ENCODE peak calls at places on chromosome 14, in four cellular contexts. One of them, this sample, is unnamed.

GRCh38 chr14:75247286-75247922 is 31.2 kb upstream of the FOS start:
- DNase-seq in pancreas: no peak
- DNase-seq in WERI-Rb-1: no peak
- DNase-seq in fibroblast of lung: no peak
- DNase-seq in this sample: no peak

GRCh38 chr14:101503431-101504095 is 57.7 kb upstream of the DIO3 start:
- DNase-seq in WERI-Rb-1: no peak
- DNase-seq in pancreas: peak; percentile 7
- DNase-seq in fibroblast of lung: no peak
- DNase-seq in this sample: no peak

GRCh38 chr14:54699087-54699530 is 132.2 kb downstream of the SAMD4A start:
- DNase-seq in pancreas: no peak
- DNase-seq in fibroblast of lung: peak; percentile 68
- DNase-seq in WERI-Rb-1: peak; percentile 64
- DNase-seq in this sample: no peak

GRCh38 chr14:22846811-22847307 is 10.5 kb downstream of the MMP14 start:
- DNase-seq in WERI-Rb-1: no peak
- DNase-seq in fibroblast of lung: no peak
- DNase-seq in pancreas: no peak
- DNase-seq in this sample: no peak

GRCh38 chr14:100850841-100851585 is 25.1 kb downstream of the MEG3 start:
- DNase-seq in pancreas: peak; percentile 76
- DNase-seq in fibroblast of lung: no peak
- DNase-seq in WERI-Rb-1: peak; percentile 64
- DNase-seq in this sample: peak; percentile 71

GRCh38 chr14:78162202-78162601 is 8.0 kb upstream of the NRXN3 start:
- DNase-seq in WERI-Rb-1: no peak
- DNase-seq in fibroblast of lung: peak; percentile 68
- DNase-seq in pancreas: no peak
- DNase-seq in this sample: no peak

GRCh38 chr14:70563869-70564268 is 29.1 kb upstream of the ADAM20 start:
- DNase-seq in WERI-Rb-1: no peak
- DNase-seq in fibroblast of lung: no peak
- DNase-seq in pancreas: no peak
- DNase-seq in this sample: no peak

GRCh38 chr14:55133416-55133815 is 4.4 kb downstream of the LGALS3 start:
- DNase-seq in pancreas: no peak
- DNase-seq in WERI-Rb-1: no peak
- DNase-seq in fibroblast of lung: peak; percentile 48
- DNase-seq in this sample: no peak

GRCh38 chr14:31420013-31420318 is 384 bp downstream of the HEATR5A start:
- DNase-seq in WERI-Rb-1: peak; percentile 61
- DNase-seq in fibroblast of lung: no peak
- DNase-seq in pancreas: peak; percentile 81
- DNase-seq in this sample: peak; percentile 30

GRCh38 chr14:58873228-58873953 is 235.6 kb downstream of the DACT1 start:
- DNase-seq in WERI-Rb-1: no peak
- DNase-seq in fibroblast of lung: no peak
- DNase-seq in pancreas: peak; percentile 17
- DNase-seq in this sample: no peak

GRCh38 chr14:101761881-101762529 is 496 bp downstream of the PPP2R5C start:
- DNase-seq in pancreas: peak; percentile 44
- DNase-seq in WERI-Rb-1: peak; percentile 16
- DNase-seq in fibroblast of lung: peak; percentile 2
- DNase-seq in this sample: peak; percentile 41

GRCh38 chr14:80419339-80419738 is 208.0 kb upstream of the DIO2 start:
- DNase-seq in WERI-Rb-1: no peak
- DNase-seq in pancreas: no peak
- DNase-seq in fibroblast of lung: peak; percentile 65
- DNase-seq in this sample: no peak

GRCh38 chr14:55638665-55639064 is 58.7 kb downstream of the KTN1 start:
- DNase-seq in WERI-Rb-1: no peak
- DNase-seq in pancreas: no peak
- DNase-seq in fibroblast of lung: no peak
- DNase-seq in this sample: no peak

GRCh38 chr14:52220924-52221802 is 46.3 kb upstream of the PTGDR start:
- DNase-seq in WERI-Rb-1: no peak
- DNase-seq in fibroblast of lung: no peak
- DNase-seq in pancreas: no peak
- DNase-seq in this sample: no peak

GRCh38 chr14:50335989-50336391 is 23.9 kb downstream of the DMAC2L start:
- DNase-seq in pancreas: no peak
- DNase-seq in fibroblast of lung: peak; percentile 34
- DNase-seq in WERI-Rb-1: peak; percentile 78
- DNase-seq in this sample: peak; percentile 82

GRCh38 chr14:54348001-54348611 is 48.7 kb upstream of the CDKN3 start:
- DNase-seq in fibroblast of lung: no peak
- DNase-seq in WERI-Rb-1: peak; percentile 15
- DNase-seq in pancreas: no peak
- DNase-seq in this sample: peak; percentile 26

GRCh38 chr14:73943083-73943482 is 6.8 kb downstream of the FAM161B start:
- DNase-seq in fibroblast of lung: peak; percentile 11
- DNase-seq in pancreas: no peak
- DNase-seq in WERI-Rb-1: no peak
- DNase-seq in this sample: no peak

GRCh38 chr14:100025111-100025510 is 40.1 kb upstream of the EVL start:
- DNase-seq in pancreas: no peak
- DNase-seq in WERI-Rb-1: peak; percentile 64
- DNase-seq in fibroblast of lung: peak; percentile 26
- DNase-seq in this sample: peak; percentile 84

GRCh38 chr14:22607291-22607690 is 9.2 kb downstream of the ABHD4 start:
- DNase-seq in WERI-Rb-1: no peak
- DNase-seq in pancreas: no peak
- DNase-seq in fibroblast of lung: peak; percentile 30
- DNase-seq in this sample: no peak

GRCh38 chr14:96083667-96084320 is 44.6 kb downstream of the C14orf132 start:
- DNase-seq in pancreas: peak; percentile 57
- DNase-seq in fibroblast of lung: no peak
- DNase-seq in WERI-Rb-1: no peak
- DNase-seq in this sample: no peak

GRCh38 chr14:58774531-58774930 is 136.8 kb downstream of the DACT1 start:
- DNase-seq in WERI-Rb-1: no peak
- DNase-seq in fibroblast of lung: no peak
- DNase-seq in pancreas: no peak
- DNase-seq in this sample: no peak

GRCh38 chr14:99654235-99655000 is 9.5 kb downstream of the HHIPL1 start:
- DNase-seq in fibroblast of lung: peak; percentile 82
- DNase-seq in WERI-Rb-1: peak; percentile 84
- DNase-seq in pancreas: peak; percentile 66
- DNase-seq in this sample: no peak

GRCh38 chr14:103770500-103770899 is 54.9 kb downstream of the ZFYVE21 start:
- DNase-seq in fibroblast of lung: no peak
- DNase-seq in WERI-Rb-1: no peak
- DNase-seq in pancreas: no peak
- DNase-seq in this sample: no peak

GRCh38 chr14:68563256-68564131 is 229.4 kb downstream of the ZFP36L1 start:
- DNase-seq in WERI-Rb-1: no peak
- DNase-seq in pancreas: peak; percentile 46
- DNase-seq in fibroblast of lung: peak; percentile 82
- DNase-seq in this sample: no peak

GRCh38 chr14:21626491-21627230 is 8.1 kb downstream of the OR10G2 start:
- DNase-seq in WERI-Rb-1: no peak
- DNase-seq in pancreas: no peak
- DNase-seq in fibroblast of lung: no peak
- DNase-seq in this sample: no peak

GRCh38 chr14:56585461-56586084 is 6.0 kb downstream of the TMEM260 start:
- DNase-seq in WERI-Rb-1: no peak
- DNase-seq in pancreas: no peak
- DNase-seq in fibroblast of lung: peak; percentile 44
- DNase-seq in this sample: no peak

GRCh38 chr14:99884834-99885648 is 91.8 kb downstream of the EML1 start:
- DNase-seq in WERI-Rb-1: no peak
- DNase-seq in pancreas: no peak
- DNase-seq in fibroblast of lung: peak; percentile 59
- DNase-seq in this sample: peak; percentile 46

GRCh38 chr14:28704153-28704552 is 62.4 kb upstream of the FOXG1 start:
- DNase-seq in fibroblast of lung: peak; percentile 57
- DNase-seq in WERI-Rb-1: no peak
- DNase-seq in pancreas: no peak
- DNase-seq in this sample: no peak

GRCh38 chr14:100533647-100534485 is 53.4 kb downstream of the BEGAIN start:
- DNase-seq in WERI-Rb-1: peak; percentile 2
- DNase-seq in fibroblast of lung: peak; percentile 51
- DNase-seq in pancreas: peak; percentile 78
- DNase-seq in this sample: peak; percentile 58

GRCh38 chr14:41785696-41786095 is 179.0 kb downstream of the LRFN5 start:
- DNase-seq in WERI-Rb-1: peak; percentile 6
- DNase-seq in fibroblast of lung: no peak
- DNase-seq in pancreas: no peak
- DNase-seq in this sample: no peak

GRCh38 chr14:50335389-50335788 is 23.3 kb downstream of the DMAC2L start:
- DNase-seq in WERI-Rb-1: peak; percentile 70
- DNase-seq in pancreas: peak; percentile 68
- DNase-seq in fibroblast of lung: peak; percentile 69
- DNase-seq in this sample: peak; percentile 61

GRCh38 chr14:94571395-94571794 is 9.8 kb upstream of the SERPINA5 start:
- DNase-seq in WERI-Rb-1: no peak
- DNase-seq in fibroblast of lung: peak; percentile 15
- DNase-seq in pancreas: no peak
- DNase-seq in this sample: no peak

GRCh38 chr14:68471029-68471963 is 321.6 kb downstream of the ZFP36L1 start:
- DNase-seq in WERI-Rb-1: no peak
- DNase-seq in fibroblast of lung: no peak
- DNase-seq in pancreas: peak; percentile 72
- DNase-seq in this sample: no peak

GRCh38 chr14:74591394-74591793 is 20.6 kb downstream of the LTBP2 start:
- DNase-seq in fibroblast of lung: no peak
- DNase-seq in WERI-Rb-1: no peak
- DNase-seq in pancreas: no peak
- DNase-seq in this sample: no peak

GRCh38 chr14:75752907-75753594 is 92.0 kb downstream of the TTLL5 start:
- DNase-seq in pancreas: no peak
- DNase-seq in fibroblast of lung: peak; percentile 45
- DNase-seq in WERI-Rb-1: no peak
- DNase-seq in this sample: no peak

GRCh38 chr14:69700609-69701008 is 66.3 kb upstream of the SRSF5 start:
- DNase-seq in WERI-Rb-1: no peak
- DNase-seq in pancreas: no peak
- DNase-seq in fibroblast of lung: no peak
- DNase-seq in this sample: no peak

GRCh38 chr14:24144451-24144850 is 2.0 kb downstream of the PSME2 start:
- DNase-seq in WERI-Rb-1: no peak
- DNase-seq in pancreas: no peak
- DNase-seq in fibroblast of lung: no peak
- DNase-seq in this sample: no peak

GRCh38 chr14:24139272-24139934 is 2.0 kb downstream of the EMC9 start:
- DNase-seq in pancreas: no peak
- DNase-seq in WERI-Rb-1: peak; percentile 35
- DNase-seq in fibroblast of lung: no peak
- DNase-seq in this sample: no peak

GRCh38 chr14:24143511-24143910 is 2.1 kb upstream of the EMC9 start:
- DNase-seq in fibroblast of lung: peak; percentile 9
- DNase-seq in pancreas: no peak
- DNase-seq in WERI-Rb-1: no peak
- DNase-seq in this sample: no peak

GRCh38 chr14:24138396-24139271 is 2.6 kb downstream of the PSME1 start:
- DNase-seq in WERI-Rb-1: peak; percentile 50
- DNase-seq in fibroblast of lung: no peak
- DNase-seq in pancreas: no peak
- DNase-seq in this sample: no peak

DNA sequence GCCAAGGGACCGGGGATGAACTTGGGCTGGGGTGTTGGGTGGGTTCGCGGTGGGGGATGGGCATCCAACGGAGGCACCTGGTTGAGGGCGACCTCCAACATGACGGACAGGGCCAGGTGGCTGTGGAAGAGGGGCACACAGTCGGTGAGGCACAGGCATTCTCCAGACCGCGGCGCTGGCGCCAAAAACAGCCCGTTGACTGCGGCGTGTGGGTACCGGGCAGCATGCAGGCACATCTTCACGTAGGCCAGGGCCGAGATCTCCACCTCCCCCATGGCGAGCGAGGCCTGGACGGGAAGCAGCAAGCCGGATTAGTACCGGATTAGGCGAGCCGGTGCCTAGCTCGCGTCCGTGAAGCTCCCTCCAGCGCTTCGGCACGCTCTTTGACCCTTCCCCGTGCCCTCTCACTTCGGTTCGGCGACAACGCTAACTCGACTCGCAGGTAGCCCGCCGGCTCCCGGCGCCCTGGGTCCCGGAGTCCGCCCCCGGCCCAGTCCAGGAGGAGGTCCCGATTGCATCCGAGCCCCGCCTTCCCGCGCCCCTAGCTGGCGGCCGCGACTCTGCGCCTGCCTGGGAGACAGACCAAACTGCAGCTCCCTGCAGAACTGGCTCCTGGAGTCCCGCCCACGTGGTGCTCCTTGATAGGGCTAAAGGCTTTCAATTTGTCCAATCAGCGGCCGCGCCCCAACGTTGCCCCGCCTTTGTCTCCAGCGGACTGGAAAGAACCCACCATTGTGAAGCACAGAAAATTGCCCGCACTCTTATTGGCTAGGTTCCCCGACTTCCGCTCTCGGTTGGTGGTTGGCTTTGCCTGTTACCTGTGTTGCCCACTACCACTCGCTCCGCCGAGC is at the start of gene EMC9:
- DNase-seq in fibroblast of lung: peak; percentile 99
- DNase-seq in pancreas: peak; percentile 100
- DNase-seq in WERI-Rb-1: peak; percentile 100
- DNase-seq in this sample: peak; percentile 100
- TF ChIP-seq CTCF in fibroblast of lung: no peak
- TF ChIP-seq CTCF in pancreas: peak; percentile 39
- TF ChIP-seq CTCF in WERI-Rb-1: peak; percentile 39
- TF ChIP-seq CTCF in this sample: peak; percentile 27

GRCh38 chr14:36505892-36506731 is 13.9 kb downstream of the NKX2-1 start:
- DNase-seq in WERI-Rb-1: no peak
- DNase-seq in fibroblast of lung: no peak
- DNase-seq in pancreas: no peak
- DNase-seq in this sample: no peak
- H3K4me3 ChIP-seq in WERI-Rb-1: no peak overlapping the region
- H3K4me3 ChIP-seq in fibroblast of lung: no peak overlapping the region
- H3K4me3 ChIP-seq in pancreas: no peak overlapping the region
- H3K4me3 ChIP-seq in this sample: no peak overlapping the region

GRCh38 chr14:106879241-106879640 is 1352.9 kb downstream of the TMEM121 start:
- DNase-seq in pancreas: no peak
- DNase-seq in WERI-Rb-1: peak; percentile 78
- DNase-seq in fibroblast of lung: no peak
- DNase-seq in this sample: peak; percentile 68
- H3K9me3 ChIP-seq in pancreas: no peaks in the 10 kb centered on the region
- H3K9me3 ChIP-seq in WERI-Rb-1: peaks cover 5% of the 10 kb centered on the region
- H3K9me3 ChIP-seq in fibroblast of lung: no peaks in the 10 kb centered on the region
- H3K9me3 ChIP-seq in this sample: no peaks in the 10 kb centered on the region

GRCh38 chr14:72926292-72927028 is at the start of gene DCAF4:
- DNase-seq in pancreas: peak; percentile 98
- DNase-seq in WERI-Rb-1: peak; percentile 99
- DNase-seq in fibroblast of lung: peak; percentile 99
- DNase-seq in this sample: peak; percentile 99

GRCh38 chr14:72925171-72925759 is 999 bp upstream of the DCAF4 start:
- DNase-seq in pancreas: peak; percentile 22
- DNase-seq in fibroblast of lung: no peak
- DNase-seq in WERI-Rb-1: no peak
- DNase-seq in this sample: no peak

GRCh38 chr14:72928872-72929271 is 2.6 kb downstream of the DCAF4 start:
- DNase-seq in fibroblast of lung: no peak
- DNase-seq in WERI-Rb-1: no peak
- DNase-seq in pancreas: no peak
- DNase-seq in this sample: no peak

GRCh38 chr14:72924332-72924731 is 1.9 kb upstream of the DCAF4 start:
- DNase-seq in WERI-Rb-1: no peak
- DNase-seq in fibroblast of lung: no peak
- DNase-seq in pancreas: peak; percentile 37
- DNase-seq in this sample: peak; percentile 87

GRCh38 chr14:72925815-72926291 is 411 bp upstream of the DCAF4 start:
- DNase-seq in fibroblast of lung: no peak
- DNase-seq in WERI-Rb-1: no peak
- DNase-seq in pancreas: no peak
- DNase-seq in this sample: no peak
- TF ChIP-seq CTCF in fibroblast of lung: no peak
- TF ChIP-seq CTCF in WERI-Rb-1: no peak
- TF ChIP-seq CTCF in pancreas: no peak
- TF ChIP-seq CTCF in this sample: no peak

This sample was measured in BE2C.